ENCODE peak calls at places on chromosomes 4 and X, in four cellular contexts. E is CD4-positive, alpha-beta memory T cell; T is pancreas; P is IMR-90. F is an unnamed sample.

GRCh38 chrX:56763556-56764152 is 34.6 kb downstream of the NBDY start:
- DNase-seq in T (no peak), E (peak; percentile 86), P (peak; percentile 75), F (no peak)

GRCh38 chr4:53905935-53906377 is 158.4 kb downstream of the CHIC2 start:
- DNase-seq in T (peak; percentile 18), P (peak; percentile 78), E (no peak), F (peak; percentile 86)

GRCh38 chr4:76800902-76801301 is 97.0 kb downstream of the SOWAHB start:
- DNase-seq in T (no peak), E (no peak), P (no peak), F (no peak)

GRCh38 chr4:72629540-72629939 is 60.5 kb upstream of the ADAMTS3 start:
- DNase-seq in P (no peak), T (no peak), E (no peak), F (no peak)

GRCh38 chrX:67781132-67781531 is 237.3 kb downstream of the AR start:
- DNase-seq in T (no peak), E (no peak), P (no peak), F (no peak)

GRCh38 chr4:48375651-48376291 is 34.4 kb downstream of the SLAIN2 start:
- DNase-seq in P (peak; percentile 96), T (peak; percentile 6), E (no peak), F (peak; percentile 43)

GRCh38 chrX:31181377-31182038 is 109.7 kb upstream of the FTHL17 start:
- DNase-seq in P (no peak), T (no peak), E (no peak), F (no peak)

GRCh38 chr4:122826596-122827257 is at the start of gene FGF2:
- DNase-seq in E (peak; percentile 23), P (peak; percentile 60), T (peak; percentile 6), F (peak; percentile 72)

GRCh38 chr4:51943221-51943620 is 76.9 kb downstream of the LRRC66 start:
- DNase-seq in P (peak; percentile 28), T (no peak), E (no peak), F (no peak)

GRCh38 chr4:32658019-32658418 is 1937.8 kb downstream of the PCDH7 start:
- DNase-seq in P (no peak), E (no peak), T (no peak), F (no peak)

GRCh38 chr4:166498541-166498940 is 625.5 kb downstream of the TLL1 start:
- DNase-seq in T (no peak), E (no peak), P (no peak), F (no peak)

GRCh38 chrX:22922961-22923360 is 76.8 kb upstream of the DDX53 start:
- DNase-seq in E (no peak), T (no peak), P (peak; percentile 60), F (no peak)

GRCh38 chr4:13920111-13920875 is 292.8 kb upstream of the BOD1L1 start:
- DNase-seq in E (no peak), P (peak; percentile 81), T (no peak), F (no peak)

GRCh38 chrX:46325312-46325877 is 219.8 kb downstream of the ZNF674 start:
- DNase-seq in E (no peak), P (peak; percentile 52), T (no peak), F (peak; percentile 12)

GRCh38 chr4:11214281-11214680 is 214.4 kb downstream of the HS3ST1 start:
- DNase-seq in E (no peak), T (no peak), P (no peak), F (no peak)

GRCh38 chr4:76208005-76208765 is 5.4 kb downstream of the SCARB2 start:
- DNase-seq in P (peak; percentile 94), E (no peak), T (peak; percentile 78), F (peak; percentile 94)

GRCh38 chrX:41507899-41508298 is 60.8 kb downstream of the NYX start:
- DNase-seq in T (no peak), E (no peak), P (peak; percentile 35), F (no peak)

GRCh38 chr4:20773144-20773997 is 73.1 kb downstream of the PACRGL start:
- DNase-seq in P (peak; percentile 54), E (peak; percentile 28), T (peak; percentile 14), F (peak; percentile 84)

GRCh38 chr4:188435381-188435780 is 296.1 kb downstream of the TRIML1 start:
- DNase-seq in T (no peak), P (peak; percentile 19), E (no peak), F (no peak)

GRCh38 chr4:152663203-152664066 is 16.4 kb downstream of the TMEM154 start:
- DNase-seq in P (no peak), E (no peak), T (no peak), F (no peak)

GRCh38 chrX:103343105-103343504 is 13.1 kb downstream of the TCEAL7 start:
- DNase-seq in T (no peak), E (peak; percentile 34), P (peak; percentile 55), F (no peak)

GRCh38 chr4:98662619-98663225 is 4.3 kb upstream of the TSPAN5 start:
- DNase-seq in T (no peak), P (peak; percentile 9), E (no peak), F (no peak)

GRCh38 chr4:158020734-158021346 is 152.0 kb downstream of the GASK1B start:
- DNase-seq in P (peak; percentile 95), E (no peak), T (no peak), F (peak; percentile 39)

GRCh38 chr4:110867251-110867960 is 244.5 kb upstream of the PITX2 start:
- DNase-seq in T (no peak), P (no peak), E (no peak), F (peak; percentile 24)

GRCh38 chr4:24234288-24234848 is 344.5 kb upstream of the PPARGC1A start:
- DNase-seq in P (no peak), E (no peak), T (no peak), F (no peak)

GRCh38 chrX:152024710-152025109 is 50.2 kb upstream of the GABRE start:
- DNase-seq in T (peak; percentile 7), E (no peak), P (no peak), F (no peak)

GRCh38 chr4:1400861-1401408 is 5.3 kb downstream of the NKX1-1 start:
- DNase-seq in E (no peak), T (no peak), P (no peak), F (no peak)
- H3K9me3 ChIP-seq in E (no peaks in the 10 kb centered on the region), T (no peaks in the 10 kb centered on the region), P (peaks cover 23% of the 10 kb centered on the region), F (peaks cover 10% of the 10 kb centered on the region)

GRCh38 chr4:184513802-184514120 is 39.4 kb upstream of the IRF2 start:
- DNase-seq in P (no peak), E (no peak), T (no peak), F (no peak)
- H3K4me1 ChIP-seq in P (peaks cover 12% of the 10 kb centered on the region), E (peaks cover 17% of the 10 kb centered on the region), T (no peaks in the 10 kb centered on the region), F (no peaks in the 10 kb centered on the region)

GRCh38 chr4:28490669-28491068 is 1630.0 kb downstream of the STIM2 start:
- DNase-seq in E (no peak), T (no peak), P (peak; percentile 52), F (no peak)
- H3K9me3 ChIP-seq in E (no peaks in the 10 kb centered on the region), T (no peaks in the 10 kb centered on the region), P (no peaks in the 10 kb centered on the region), F (peaks cover 3% of the 10 kb centered on the region)

GRCh38 chr4:38612996-38613395 is 51.0 kb upstream of the KLF3 start:
- DNase-seq in E (no peak), T (no peak), P (no peak), F (peak; percentile 32)

GRCh38 chr4:38614198-38614597 is 49.8 kb upstream of the KLF3 start:
- DNase-seq in T (no peak), P (peak; percentile 17), E (no peak), F (no peak)

GRCh38 chr4:38609614-38610013 is 54.4 kb upstream of the KLF3 start:
- DNase-seq in P (no peak), T (no peak), E (no peak), F (no peak)

GRCh38 chr4:38606587-38606905 is 57.5 kb upstream of the KLF3 start:
- DNase-seq in P (no peak), E (no peak), T (no peak), F (no peak)

GRCh38 chr4:38610844-38611550 is 53.0 kb upstream of the KLF3 start:
- DNase-seq in E (no peak), T (peak; percentile 36), P (no peak), F (no peak)
- H3K4me1 ChIP-seq in E (peaks cover 32% of the 10 kb centered on the region), T (no peaks in the 10 kb centered on the region), P (peaks cover 14% of the 10 kb centered on the region), F (no peaks in the 10 kb centered on the region)

GRCh38 chrX:20519826-20520225 is 253.1 kb upstream of the RPS6KA3 start:
- DNase-seq in E (no peak), T (no peak), P (no peak), F (no peak)
- H3K9me3 ChIP-seq in E (no peaks in the 10 kb centered on the region), T (no peaks in the 10 kb centered on the region), P (no peaks in the 10 kb centered on the region), F (peaks cover 10% of the 10 kb centered on the region)

F was measured in SJCRH30.